ENCODE peak calls at places on chromosomes 1 and 21, in seven cellular contexts. M, F, S, D, Q, C and H are unnamed samples.

GRCh38 chr1:91617242-91617837 is 116.7 kb downstream of the CDC7 start:
- DNase-seq in M (peak), F (peak), S (no peak), D (no peak), Q (no peak), C (peak), H (peak)

GRCh38 chr1:246860401-246860800 is 71.3 kb downstream of the AHCTF1 start:
- DNase-seq in M (no peak), F (no peak), S (no peak), D (no peak), Q (no peak), C (no peak), H (no peak)

GRCh38 chr1:226046240-226046639 is 16.3 kb upstream of the H3-3A start:
- DNase-seq in M (no peak), F (no peak), S (no peak), D (no peak), Q (no peak), C (peak), H (no peak)

GRCh38 chr21:26761174-26761915 is 83.9 kb downstream of the ADAMTS1 start:
- DNase-seq in M (no peak), F (no peak), S (no peak), D (no peak), Q (no peak), C (no peak), H (no peak)

GRCh38 chr1:224333939-224334701 is 4.1 kb upstream of the NVL start:
- DNase-seq in M (no peak), F (peak), S (no peak), D (no peak), Q (peak), C (no peak), H (peak)

GRCh38 chr1:185045793-185046441 is 559 bp downstream of the RNF2 start:
- DNase-seq in M (peak), F (peak), S (no peak), D (peak), Q (no peak), C (no peak), H (peak)

GRCh38 chr1:53526451-53527101 is 67.4 kb downstream of the DMRTB1 start:
- DNase-seq in M (no peak), F (no peak), S (no peak), D (peak), Q (no peak), C (peak), H (no peak)

GRCh38 chr1:218565333-218565732 is 220.2 kb downstream of the TGFB2 start:
- DNase-seq in M (no peak), F (no peak), S (no peak), D (no peak), Q (no peak), C (no peak), H (no peak)

GRCh38 chr21:25188639-25189038 is 418.6 kb downstream of the MRPL39 start:
- DNase-seq in M (no peak), F (no peak), S (no peak), D (no peak), Q (peak), C (no peak), H (no peak)

GRCh38 chr1:42844592-42845140 is 1.7 kb upstream of the ZNF691 start:
- DNase-seq in M (no peak), F (peak), S (no peak), D (no peak), Q (no peak), C (no peak), H (no peak)

GRCh38 chr21:44780140-44780508 is 21.5 kb downstream of the UBE2G2 start:
- DNase-seq in M (no peak), F (no peak), S (no peak), D (no peak), Q (no peak), C (no peak), H (no peak)

GRCh38 chr21:44778499-44778911 is 23.1 kb downstream of the UBE2G2 start:
- DNase-seq in M (no peak), F (no peak), S (peak), D (no peak), Q (no peak), C (peak), H (no peak)

GRCh38 chr21:44778983-44779382 is 22.6 kb downstream of the UBE2G2 start:
- DNase-seq in M (no peak), F (no peak), S (no peak), D (no peak), Q (no peak), C (no peak), H (no peak)

GRCh38 chr21:44780767-44781459 is 20.7 kb downstream of the UBE2G2 start:
- DNase-seq in M (no peak), F (no peak), S (no peak), D (no peak), Q (no peak), C (no peak), H (no peak)

DNA sequence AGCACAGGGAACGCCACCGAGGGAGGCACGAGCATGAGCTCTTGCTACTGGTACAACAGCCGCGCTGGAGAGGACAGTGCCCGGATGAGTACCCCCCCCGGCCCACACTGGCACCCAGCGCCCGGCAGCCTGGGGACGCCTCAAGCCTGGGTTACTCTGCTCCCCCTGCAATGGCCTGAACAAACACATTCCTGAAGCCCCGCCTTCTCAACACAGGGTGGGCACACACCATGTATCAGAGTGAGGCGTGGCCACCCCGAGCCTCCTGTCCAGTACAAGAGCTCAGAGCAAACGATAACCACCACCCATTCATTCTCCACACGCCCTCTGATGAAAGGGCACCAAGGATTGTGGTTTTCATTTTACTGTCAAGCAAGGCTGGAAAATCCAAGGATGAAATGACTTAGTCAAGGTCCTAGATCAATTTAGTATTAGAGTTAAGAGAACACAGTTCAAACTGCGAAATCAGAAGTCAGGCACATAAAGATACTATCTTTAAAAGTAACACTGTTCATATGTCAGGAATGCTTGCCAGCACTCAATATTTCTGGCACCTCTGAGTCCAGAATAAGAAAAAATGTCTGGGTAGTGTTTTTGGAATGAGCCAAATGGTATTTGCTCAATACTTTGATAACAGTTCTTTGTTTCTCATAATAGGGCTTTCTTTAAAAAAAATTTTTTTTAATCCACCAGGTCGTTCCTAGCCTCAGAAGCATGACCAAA is 22.0 kb downstream of the UBE2G2 start:
- DNase-seq in M (no peak), F (no peak), S (no peak), D (no peak), Q (no peak), C (no peak), H (no peak)
- TF ChIP-seq JUND in M (no peak), F (no peak), S (no peak), D (no peak), Q (no peak), C (no peak), H (no peak)

GRCh38 chr1:20491866-20492265 is 5.9 kb upstream of the CAMK2N1 start:
- DNase-seq in M (no peak), F (no peak), S (no peak), D (peak), Q (no peak), C (no peak), H (no peak)
- TF ChIP-seq JUND in M (no peak), F (no peak), S (no peak), D (no peak), Q (no peak), C (no peak), H (no peak)

GRCh38 chr1:147598631-147599361 is 57.5 kb downstream of the BCL9 start:
- DNase-seq in M (peak), F (no peak), S (no peak), D (peak), Q (no peak), C (no peak), H (no peak)
- TF ChIP-seq JUND in M (no peak), F (no peak), S (no peak), D (no peak), Q (no peak), C (no peak), H (no peak)

GRCh38 chr1:205598841-205599666 is 32.8 kb downstream of the ELK4 start:
- DNase-seq in M (no peak), F (no peak), S (no peak), D (no peak), Q (no peak), C (no peak), H (no peak)
- TF ChIP-seq JUND in M (no peak), F (no peak), S (no peak), D (peak), Q (no peak), C (no peak), H (no peak)

GRCh38 chr1:171251042-171251740 is 2.9 kb downstream of the FMO1 start:
- DNase-seq in M (peak), F (peak), S (peak), D (no peak), Q (no peak), C (no peak), H (peak)
- TF ChIP-seq JUND in M (no peak), F (no peak), S (no peak), D (no peak), Q (no peak), C (no peak), H (no peak)